ENCODE peak calls at places on chromosomes 6 and 20, in six cellular contexts. V is ovary, P is transverse colon, S is A549, Z is esophagus muscularis mucosa, N is tibial nerve. U is an unnamed sample.

GRCh38 chr6:122268394-122268793 is 131.1 kb upstream of the HSF2 start:
- DNase-seq in V (no peak), P (no peak), S (no peak), Z (no peak), N (no peak), U (no peak)

GRCh38 chr6:141208101-141208500 is 924.6 kb upstream of the GJE1 start:
- DNase-seq in V (no peak), P (no peak), S (no peak), Z (no peak), N (no peak), U (no peak)

GRCh38 chr6:136525586-136526195 is 24.5 kb downstream of the MAP7 start:
- DNase-seq in V (no peak), P (no peak), S (peak), Z (no peak), N (no peak), U (no peak)

GRCh38 chr6:72657391-72657790 is 35.5 kb downstream of the KCNQ5 start:
- DNase-seq in V (no peak), P (no peak), S (no peak), Z (no peak), N (no peak), U (no peak)

GRCh38 chr20:63085087-63085861 is 78.5 kb upstream of the BHLHE23 start:
- DNase-seq in V (peak), P (no peak), S (peak), Z (no peak), N (no peak), U (peak)

GRCh38 chr6:11650297-11650696 is 112.7 kb downstream of the TMEM170B start:
- DNase-seq in V (no peak), P (no peak), S (peak), Z (no peak), N (no peak), U (no peak)

GRCh38 chr6:80454197-80454596 is 347.7 kb downstream of the BCKDHB start:
- DNase-seq in V (no peak), P (no peak), S (no peak), Z (no peak), N (no peak), U (no peak)

GRCh38 chr6:152783217-152783878 is 32.8 kb downstream of the VIP start:
- DNase-seq in V (no peak), P (no peak), S (no peak), Z (no peak), N (no peak), U (no peak)

GRCh38 chr6:134339216-134339615 is 21.3 kb upstream of the SGK1 start:
- DNase-seq in V (no peak), P (no peak), S (no peak), Z (no peak), N (no peak), U (no peak)

GRCh38 chr20:4925842-4926530 is 75.3 kb downstream of the SLC23A2 start:
- DNase-seq in V (peak), P (peak), S (peak), Z (no peak), N (peak), U (peak)

GRCh38 chr6:85015396-85015990 is 251.1 kb upstream of the TBX18 start:
- DNase-seq in V (peak), P (peak), S (peak), Z (no peak), N (peak), U (no peak)

GRCh38 chr6:56359201-56359899 is 112.0 kb upstream of the COL21A1 start:
- DNase-seq in V (no peak), P (peak), S (peak), Z (no peak), N (peak), U (peak)

GRCh38 chr6:14501914-14502313 is 384.3 kb downstream of the CD83 start:
- DNase-seq in V (no peak), P (no peak), S (no peak), Z (no peak), N (no peak), U (no peak)

GRCh38 chr6:132084811-132085509 is 133.8 kb upstream of the CCN2 start:
- DNase-seq in V (no peak), P (no peak), S (peak), Z (no peak), N (no peak), U (no peak)

GRCh38 chr20:17925300-17925939 is 43.2 kb downstream of the SNX5 start:
- DNase-seq in V (no peak), P (peak), S (no peak), Z (no peak), N (no peak), U (no peak)

GRCh38 chr6:119834418-119834817 is 484.9 kb upstream of the MAN1A1 start:
- DNase-seq in V (no peak), P (no peak), S (no peak), Z (no peak), N (no peak), U (no peak)

GRCh38 chr20:54856202-54856601 is 380.8 kb downstream of the DOK5 start:
- DNase-seq in V (no peak), P (no peak), S (no peak), Z (no peak), N (no peak), U (no peak)

GRCh38 chr6:134342211-134342610 is 24.3 kb upstream of the SGK1 start:
- DNase-seq in V (no peak), P (no peak), S (no peak), Z (peak), N (no peak), U (no peak)

GRCh38 chr6:116136933-116137340 is 11.0 kb upstream of the COL10A1 start:
- DNase-seq in V (no peak), P (no peak), S (no peak), Z (no peak), N (no peak), U (no peak)

GRCh38 chr6:815348-815738 is 122.4 kb upstream of the EXOC2 start:
- DNase-seq in V (no peak), P (no peak), S (no peak), Z (no peak), N (no peak), U (no peak)

GRCh38 chr6:105898286-105898685 is 187.8 kb upstream of the PRDM1 start:
- DNase-seq in V (no peak), P (peak), S (no peak), Z (no peak), N (no peak), U (no peak)

GRCh38 chr20:24891546-24892393 is 57.3 kb upstream of the CST7 start:
- DNase-seq in V (no peak), P (no peak), S (no peak), Z (peak), N (no peak), U (peak)

GRCh38 chr6:102355578-102355977 is 962.1 kb downstream of the GRIK2 start:
- DNase-seq in V (no peak), P (no peak), S (no peak), Z (no peak), N (no peak), U (no peak)

GRCh38 chr6:26576929-26577719 is 19.6 kb upstream of the ABT1 start:
- DNase-seq in V (peak), P (no peak), S (peak), Z (no peak), N (no peak), U (no peak)

GRCh38 chr20:38730167-38730988 is 6.1 kb downstream of the SLC32A1 start:
- DNase-seq in V (no peak), P (peak), S (no peak), Z (no peak), N (no peak), U (no peak)

GRCh38 chr20:32007787-32008616 is 2.2 kb upstream of the CCM2L start:
- DNase-seq in V (no peak), P (no peak), S (no peak), Z (no peak), N (no peak), U (no peak)

GRCh38 chr6:35181933-35182612 is 31.7 kb upstream of the SCUBE3 start:
- DNase-seq in V (peak), P (peak), S (peak), Z (no peak), N (peak), U (peak)

GRCh38 chr6:76633259-76633658 is 560.8 kb upstream of the IMPG1 start:
- DNase-seq in V (no peak), P (no peak), S (no peak), Z (no peak), N (no peak), U (no peak)

GRCh38 chr6:49522710-49523593 is 23.2 kb downstream of the GLYATL3 start:
- DNase-seq in V (no peak), P (peak), S (peak), Z (no peak), N (no peak), U (no peak)
- TF ChIP-seq EP300 in V (no peak), P (no peak), S (no peak), Z (no peak), N (no peak), U (no peak)

DNA sequence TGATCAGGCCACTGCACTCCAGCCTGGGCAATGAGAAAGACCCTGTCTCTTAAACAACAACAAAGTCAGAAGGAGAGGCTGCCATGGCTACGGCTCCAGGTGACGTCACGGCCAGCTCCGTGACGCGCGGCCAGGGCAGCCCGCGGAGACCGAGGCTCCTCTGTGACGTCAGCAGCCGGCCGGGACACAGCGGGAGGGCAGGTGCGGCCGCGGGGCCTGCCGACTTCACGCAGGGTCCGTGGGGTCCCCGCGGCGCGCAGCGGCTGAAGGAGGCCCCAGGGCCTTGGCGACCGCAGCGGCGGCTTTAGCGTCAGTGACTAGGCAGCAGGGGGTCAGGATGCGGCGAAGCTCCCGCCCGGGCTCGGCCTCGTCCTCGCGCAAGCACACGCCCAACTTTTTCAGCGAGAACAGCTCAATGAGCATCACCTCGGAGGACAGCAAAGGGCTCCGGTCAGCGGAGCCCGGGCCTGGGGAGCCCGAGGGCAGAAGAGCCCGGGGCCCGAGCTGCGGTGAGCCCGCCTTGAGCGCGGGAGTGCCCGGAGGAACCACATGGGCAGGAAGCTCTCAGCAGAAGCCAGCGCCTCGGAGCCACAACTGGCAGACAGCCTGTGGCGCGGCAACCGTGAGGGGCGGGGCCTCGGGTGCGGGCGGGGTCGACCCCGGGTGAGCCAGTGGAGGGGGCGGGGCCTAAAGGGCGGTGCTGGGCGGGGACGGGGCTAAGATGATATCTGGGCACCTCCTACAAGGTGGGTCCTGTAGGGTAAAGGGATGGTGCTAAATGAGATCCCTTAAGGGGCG is at the start of gene SPAG4:
- DNase-seq in V (peak), P (peak), S (peak), Z (peak), N (peak), U (peak)
- TF ChIP-seq EP300 in V (no peak), P (peak), S (no peak), Z (no peak), N (peak), U (peak)

GRCh38 chr6:154930490-154930889 is 64.6 kb upstream of the TIAM2 start:
- DNase-seq in V (no peak), P (no peak), S (no peak), Z (no peak), N (no peak), U (no peak)

GRCh38 chr6:154933181-154933827 is 61.8 kb upstream of the TIAM2 start:
- DNase-seq in V (no peak), P (no peak), S (no peak), Z (no peak), N (no peak), U (no peak)

GRCh38 chr6:154928325-154928922 is 66.7 kb upstream of the TIAM2 start:
- DNase-seq in V (peak), P (peak), S (peak), Z (no peak), N (no peak), U (no peak)

GRCh38 chr6:154931741-154932424 is 63.2 kb upstream of the TIAM2 start:
- DNase-seq in V (no peak), P (no peak), S (no peak), Z (no peak), N (no peak), U (no peak)

DNA sequence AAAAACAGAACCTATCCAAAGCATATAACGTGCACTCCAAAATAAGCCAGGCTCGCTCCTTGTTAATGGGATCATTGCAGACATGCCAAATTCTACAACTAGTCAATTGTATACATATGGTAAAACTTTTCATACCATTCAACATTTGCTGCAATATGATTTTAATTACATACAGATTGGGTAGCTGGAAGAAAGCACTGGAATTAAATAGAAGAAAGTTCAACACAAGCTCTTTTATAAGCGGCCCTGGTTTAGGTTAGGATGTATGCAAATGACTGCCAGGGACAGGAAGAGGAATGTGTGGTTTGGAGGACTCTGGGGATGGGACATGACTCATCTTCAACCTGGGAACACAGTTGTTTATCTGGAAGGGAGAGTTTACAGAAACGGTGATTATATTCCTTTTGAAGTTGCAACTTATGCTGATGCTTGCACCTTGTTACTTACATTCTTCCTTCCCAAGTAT is 62.5 kb upstream of the TIAM2 start:
- DNase-seq in V (no peak), P (no peak), S (peak), Z (no peak), N (no peak), U (no peak)
- TF ChIP-seq EP300 in V (no peak), P (no peak), S (no peak), Z (no peak), N (no peak), U (no peak)

GRCh38 chr20:47358672-47359532 is 2.4 kb upstream of the ZMYND8 start:
- DNase-seq in V (peak), P (peak), S (peak), Z (peak), N (peak), U (peak)
- TF ChIP-seq EP300 in V (no peak), P (peak), S (peak), Z (peak), N (peak), U (peak)

GRCh38 chr6:89352329-89353117 is at the start of gene UBE2J1:
- DNase-seq in V (peak), P (peak), S (peak), Z (peak), N (peak), U (peak)
- TF ChIP-seq EP300 in V (peak), P (peak), S (no peak), Z (no peak), N (no peak), U (no peak)

U was measured in sigmoid colon.